ENCODE peak calls at places on chromosome 19, in four cellular contexts. One of them, this sample, is unnamed.

GRCh38 chr19:4870025-4870700 is 2.7 kb upstream of the PLIN3 start:
- DNase-seq in B cell: no peak
- DNase-seq in AG09309: peak
- DNase-seq in PC-3: peak
- DNase-seq in this sample: no peak

GRCh38 chr19:435056-435706 is 25.7 kb downstream of the SHC2 start:
- DNase-seq in B cell: no peak
- DNase-seq in PC-3: no peak
- DNase-seq in AG09309: no peak
- DNase-seq in this sample: no peak

GRCh38 chr19:23460656-23461055 is 65.4 kb upstream of the ZNF91 start:
- DNase-seq in B cell: no peak
- DNase-seq in AG09309: no peak
- DNase-seq in PC-3: peak
- DNase-seq in this sample: no peak

GRCh38 chr19:47433121-47433520 is 13.8 kb upstream of the MEIS3 start:
- DNase-seq in B cell: no peak
- DNase-seq in PC-3: no peak
- DNase-seq in AG09309: no peak
- DNase-seq in this sample: no peak

GRCh38 chr19:38685666-38686529 is 38.4 kb downstream of the ACTN4 start:
- DNase-seq in AG09309: no peak
- DNase-seq in B cell: no peak
- DNase-seq in PC-3: peak
- DNase-seq in this sample: no peak

GRCh38 chr19:16076958-16077611 is 790 bp downstream of the TPM4 start:
- DNase-seq in PC-3: no peak
- DNase-seq in B cell: peak
- DNase-seq in AG09309: no peak
- DNase-seq in this sample: no peak

GRCh38 chr19:37953125-37953524 is 46.1 kb downstream of the SIPA1L3 start:
- DNase-seq in B cell: no peak
- DNase-seq in AG09309: no peak
- DNase-seq in PC-3: no peak
- DNase-seq in this sample: no peak

GRCh38 chr19:11324079-11324661 is 15.3 kb downstream of the RAB3D start:
- DNase-seq in B cell: no peak
- DNase-seq in PC-3: peak
- DNase-seq in AG09309: peak
- DNase-seq in this sample: peak

GRCh38 chr19:8615022-8615421 is 4.5 kb upstream of the ADAMTS10 start:
- DNase-seq in PC-3: no peak
- DNase-seq in B cell: no peak
- DNase-seq in AG09309: no peak
- DNase-seq in this sample: no peak

GRCh38 chr19:21569497-21569870 is 64.1 kb downstream of the ZNF429 start:
- DNase-seq in AG09309: no peak
- DNase-seq in PC-3: no peak
- DNase-seq in B cell: no peak
- DNase-seq in this sample: no peak

GRCh38 chr19:3606690-3607289 is at the start of gene TBXA2R:
- DNase-seq in B cell: peak
- DNase-seq in AG09309: no peak
- DNase-seq in PC-3: peak
- DNase-seq in this sample: peak

GRCh38 chr19:30406220-30406944 is 34.2 kb downstream of the ZNF536 start:
- DNase-seq in B cell: no peak
- DNase-seq in PC-3: no peak
- DNase-seq in AG09309: no peak
- DNase-seq in this sample: peak

GRCh38 chr19:14072535-14073231 is at the start of gene MISP3:
- DNase-seq in AG09309: no peak
- DNase-seq in B cell: peak
- DNase-seq in PC-3: peak
- DNase-seq in this sample: peak

GRCh38 chr19:19627716-19628498 is at the start of gene LPAR2:
- DNase-seq in PC-3: peak
- DNase-seq in B cell: peak
- DNase-seq in AG09309: no peak
- DNase-seq in this sample: peak

GRCh38 chr19:51473009-51473707 is 5.2 kb upstream of the CEACAM18 start:
- DNase-seq in AG09309: peak
- DNase-seq in PC-3: peak
- DNase-seq in B cell: peak
- DNase-seq in this sample: peak

GRCh38 chr19:46963093-46963734 is 56.4 kb upstream of the NPAS1 start:
- DNase-seq in AG09309: peak
- DNase-seq in PC-3: peak
- DNase-seq in B cell: no peak
- DNase-seq in this sample: no peak

GRCh38 chr19:20359933-20360720 is 193.1 kb downstream of the ZNF486 start:
- DNase-seq in PC-3: peak
- DNase-seq in B cell: no peak
- DNase-seq in AG09309: no peak
- DNase-seq in this sample: no peak

GRCh38 chr19:53879145-53880037 is 2.6 kb upstream of the PRKCG start:
- DNase-seq in AG09309: no peak
- DNase-seq in PC-3: peak
- DNase-seq in B cell: peak
- DNase-seq in this sample: peak

GRCh38 chr19:2719910-2720776 is 1.0 kb downstream of the DIRAS1 start:
- DNase-seq in AG09309: no peak
- DNase-seq in B cell: peak
- DNase-seq in PC-3: no peak
- DNase-seq in this sample: no peak

GRCh38 chr19:13129384-13129783 is 11.3 kb downstream of the NACC1 start:
- DNase-seq in B cell: no peak
- DNase-seq in AG09309: no peak
- DNase-seq in PC-3: no peak
- DNase-seq in this sample: no peak

GRCh38 chr19:8192227-8192820 is 16.8 kb upstream of the CERS4 start:
- DNase-seq in B cell: no peak
- DNase-seq in PC-3: no peak
- DNase-seq in AG09309: no peak
- DNase-seq in this sample: no peak

GRCh38 chr19:15093001-15093400 is 11.0 kb downstream of the OR1I1 start:
- DNase-seq in PC-3: no peak
- DNase-seq in AG09309: no peak
- DNase-seq in B cell: no peak
- DNase-seq in this sample: no peak

GRCh38 chr19:10882108-10882457 is 10.7 kb downstream of the CARM1 start:
- DNase-seq in B cell: no peak
- DNase-seq in PC-3: no peak
- DNase-seq in AG09309: no peak
- DNase-seq in this sample: no peak

GRCh38 chr19:10271543-10272086 is 695 bp downstream of the ICAM1 start:
- DNase-seq in B cell: peak
- DNase-seq in AG09309: no peak
- DNase-seq in PC-3: no peak
- DNase-seq in this sample: peak

GRCh38 chr19:30344446-30345425 is 27.4 kb upstream of the ZNF536 start:
- DNase-seq in AG09309: no peak
- DNase-seq in B cell: no peak
- DNase-seq in PC-3: peak
- DNase-seq in this sample: no peak

GRCh38 chr19:56671613-56671994 is at the start of gene ZNF835:
- DNase-seq in PC-3: no peak
- DNase-seq in B cell: peak
- DNase-seq in AG09309: no peak
- DNase-seq in this sample: no peak

GRCh38 chr19:6769006-6769637 is 1.9 kb upstream of the SH2D3A start:
- DNase-seq in AG09309: no peak
- DNase-seq in B cell: no peak
- DNase-seq in PC-3: peak
- DNase-seq in this sample: no peak
- TF ChIP-seq CTCF in AG09309: peak
- TF ChIP-seq CTCF in B cell: peak
- TF ChIP-seq CTCF in PC-3: peak
- TF ChIP-seq CTCF in this sample: no peak

DNA sequence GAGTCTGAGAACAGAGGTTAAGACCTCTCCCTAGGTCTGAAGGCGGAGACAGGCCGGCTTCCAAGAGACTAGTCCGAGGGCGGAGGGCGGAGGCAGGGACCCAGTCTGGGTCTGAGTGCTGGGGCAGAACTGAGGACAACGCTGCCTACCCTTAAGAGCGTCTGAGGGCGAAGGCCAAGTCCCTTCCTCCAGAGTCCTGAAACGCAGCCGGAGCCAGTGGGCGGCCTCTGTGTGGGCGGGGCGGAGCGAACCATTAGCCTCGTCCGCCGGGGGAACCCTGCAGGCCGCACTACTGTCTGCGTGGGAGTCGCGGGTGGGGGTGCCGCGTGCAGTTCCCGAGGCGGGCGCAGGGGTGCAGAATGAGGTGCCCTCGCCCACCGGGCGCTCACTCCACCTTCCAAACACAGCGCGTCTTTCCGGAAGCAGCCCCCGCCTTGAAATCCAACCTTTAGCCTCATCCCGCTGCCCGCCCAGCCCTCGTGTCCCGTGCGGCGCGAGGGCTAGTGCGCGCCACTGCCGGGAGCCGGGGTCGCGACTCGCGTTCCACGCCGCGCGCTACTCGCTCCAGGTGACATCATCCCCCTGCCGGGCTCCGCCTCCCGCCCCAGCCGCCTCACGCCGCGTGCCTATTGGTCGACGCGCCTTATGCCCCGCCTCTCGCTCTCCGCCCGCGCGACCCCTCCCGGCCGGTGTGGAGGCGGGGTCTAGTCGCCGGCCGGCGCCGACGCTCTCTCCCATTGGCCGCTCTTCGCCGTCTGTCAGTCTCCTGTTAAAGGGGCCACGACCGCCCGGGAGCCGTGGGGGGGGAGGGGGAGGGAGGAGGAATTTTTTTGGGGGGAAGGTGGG is at the start of gene C19orf73:
- DNase-seq in PC-3: peak
- DNase-seq in B cell: peak
- DNase-seq in AG09309: peak
- DNase-seq in this sample: peak
- TF ChIP-seq CTCF in PC-3: no peak
- TF ChIP-seq CTCF in B cell: peak
- TF ChIP-seq CTCF in AG09309: no peak
- TF ChIP-seq CTCF in this sample: no peak

GRCh38 chr19:44515031-44515430 is 14.4 kb downstream of the CEACAM20 start:
- DNase-seq in B cell: no peak
- DNase-seq in PC-3: no peak
- DNase-seq in AG09309: no peak
- DNase-seq in this sample: no peak

GRCh38 chr19:44515907-44516306 is 13.6 kb downstream of the CEACAM20 start:
- DNase-seq in B cell: no peak
- DNase-seq in AG09309: no peak
- DNase-seq in PC-3: no peak
- DNase-seq in this sample: no peak

GRCh38 chr19:44512326-44513298 is 12.3 kb upstream of the ZNF180 start:
- DNase-seq in B cell: no peak
- DNase-seq in AG09309: peak
- DNase-seq in PC-3: peak
- DNase-seq in this sample: no peak

GRCh38 chr19:44521370-44521769 is 8.1 kb downstream of the CEACAM20 start:
- DNase-seq in B cell: no peak
- DNase-seq in AG09309: no peak
- DNase-seq in PC-3: no peak
- DNase-seq in this sample: no peak

GRCh38 chr19:44517146-44517545 is 12.3 kb downstream of the CEACAM20 start:
- DNase-seq in AG09309: no peak
- DNase-seq in B cell: no peak
- DNase-seq in PC-3: no peak
- DNase-seq in this sample: no peak
- TF ChIP-seq CTCF in AG09309: no peak
- TF ChIP-seq CTCF in B cell: no peak
- TF ChIP-seq CTCF in PC-3: no peak
- TF ChIP-seq CTCF in this sample: no peak

DNA sequence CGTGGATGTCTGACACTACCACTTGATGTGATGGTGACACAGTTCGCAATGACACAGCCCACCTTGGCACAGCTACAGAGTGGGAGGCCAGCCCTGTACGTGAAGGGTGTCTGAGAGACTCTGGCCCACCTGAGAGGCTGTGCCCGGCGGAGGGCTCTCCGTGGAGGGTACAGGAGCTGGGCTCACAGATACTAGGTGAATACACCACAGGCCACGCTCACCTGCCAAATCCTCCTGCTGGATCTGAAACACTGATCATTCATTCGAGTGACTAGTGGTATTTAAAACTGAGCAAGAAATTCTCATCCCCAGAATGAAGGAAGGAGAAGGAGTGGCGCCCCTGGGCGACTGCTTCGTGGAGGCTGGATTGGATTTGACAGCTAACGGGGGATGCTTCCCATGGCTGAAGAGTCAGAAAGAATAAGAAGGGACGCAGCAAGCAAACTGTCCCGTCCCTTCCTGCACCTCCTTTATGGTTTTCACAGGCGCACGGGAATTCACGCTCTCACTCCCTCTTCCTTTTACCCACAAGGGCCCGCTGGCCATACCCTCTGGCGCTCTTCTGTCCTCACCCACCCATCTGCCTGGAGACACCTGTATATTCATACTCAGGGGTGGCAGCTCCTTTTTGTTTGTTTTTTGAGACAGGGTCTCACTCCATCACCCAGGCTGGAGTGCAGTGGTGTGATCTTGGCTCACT is 25.0 kb downstream of the CEBPG start:
- DNase-seq in PC-3: no peak
- DNase-seq in B cell: peak
- DNase-seq in AG09309: no peak
- DNase-seq in this sample: no peak
- TF ChIP-seq CTCF in PC-3: no peak
- TF ChIP-seq CTCF in B cell: no peak
- TF ChIP-seq CTCF in AG09309: no peak
- TF ChIP-seq CTCF in this sample: no peak

DNA sequence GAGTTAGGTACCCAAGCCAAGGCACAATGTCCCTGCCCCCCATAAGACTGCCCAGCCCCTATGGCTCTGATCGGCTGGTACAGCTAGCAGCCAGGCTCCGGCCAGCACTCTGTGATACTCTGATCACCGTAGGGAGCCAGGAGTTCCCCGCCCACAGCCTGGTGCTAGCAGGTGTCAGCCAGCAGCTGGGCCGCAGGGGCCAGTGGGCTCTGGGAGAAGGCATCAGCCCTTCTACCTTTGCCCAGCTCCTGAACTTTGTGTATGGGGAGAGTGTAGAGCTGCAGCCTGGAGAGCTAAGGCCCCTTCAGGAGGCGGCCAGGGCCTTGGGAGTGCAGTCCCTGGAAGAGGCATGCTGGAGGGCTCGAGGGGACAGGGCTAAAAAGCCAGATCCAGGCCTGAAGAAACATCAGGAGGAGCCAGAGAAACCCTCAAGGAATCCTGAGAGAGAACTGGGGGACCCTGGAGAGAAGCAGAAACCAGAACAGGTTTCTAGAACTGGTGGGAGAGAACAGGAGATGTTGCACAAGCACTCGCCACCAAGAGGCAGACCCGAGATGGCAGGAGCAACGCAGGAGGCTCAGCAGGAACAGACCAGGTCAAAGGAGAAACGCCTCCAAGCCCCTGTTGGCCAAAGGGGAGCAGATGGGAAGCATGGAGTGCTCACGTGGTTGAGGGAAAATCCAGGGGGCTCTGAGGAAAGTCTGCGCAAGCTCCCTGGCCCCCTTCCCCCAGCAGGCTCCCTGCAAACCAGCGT is 3.0 kb upstream of the KMT2B start:
- DNase-seq in B cell: no peak
- DNase-seq in PC-3: no peak
- DNase-seq in AG09309: no peak
- DNase-seq in this sample: no peak
- TF ChIP-seq CTCF in B cell: no peak
- TF ChIP-seq CTCF in PC-3: no peak
- TF ChIP-seq CTCF in AG09309: no peak
- TF ChIP-seq CTCF in this sample: peak

GRCh38 chr19:44891016-44891882 is at the start of gene TOMM40:
- DNase-seq in PC-3: no peak
- DNase-seq in B cell: peak
- DNase-seq in AG09309: no peak
- DNase-seq in this sample: peak
- TF ChIP-seq CTCF in PC-3: no peak
- TF ChIP-seq CTCF in B cell: no peak
- TF ChIP-seq CTCF in AG09309: no peak
- TF ChIP-seq CTCF in this sample: no peak